ENCODE peak calls at places on chromosomes 6 and 20, in six cellular contexts. D is dorsolateral prefrontal cortex, U is BJ, Q is fibroblast of villous mesenchyme, I is GM13976, Y is transverse colon. R is an unnamed sample.

GRCh38 chr6:27951040-27951439 is 6.0 kb upstream of the OR2B6 start:
- DNase-seq in D (no peak), U (no peak), Q (no peak), I (no peak), Y (no peak), R (no peak)

GRCh38 chr20:2305946-2306345 is 10.1 kb downstream of the TGM3 start:
- DNase-seq in D (no peak), U (no peak), Q (no peak), I (no peak), Y (peak), R (no peak)

GRCh38 chr20:19497064-19497463 is 261.0 kb upstream of the RIN2 start:
- DNase-seq in D (no peak), U (peak), Q (no peak), I (no peak), Y (no peak), R (no peak)

GRCh38 chr20:44720994-44721784 is 6.0 kb downstream of the CCN5 start:
- DNase-seq in D (no peak), U (peak), Q (peak), I (no peak), Y (no peak), R (no peak)

GRCh38 chr20:63253438-63254236 is 626 bp downstream of the NKAIN4 start:
- DNase-seq in D (peak), U (no peak), Q (no peak), I (no peak), Y (no peak), R (no peak)

GRCh38 chr6:47092249-47092648 is 50.1 kb upstream of the ADGRF1 start:
- DNase-seq in D (no peak), U (no peak), Q (peak), I (no peak), Y (no peak), R (no peak)

GRCh38 chr6:72084992-72085569 is 198.7 kb downstream of the RIMS1 start:
- DNase-seq in D (no peak), U (no peak), Q (peak), I (peak), Y (no peak), R (no peak)

GRCh38 chr6:3309391-3310050 is 50.8 kb downstream of the PSMG4 start:
- DNase-seq in D (no peak), U (no peak), Q (no peak), I (no peak), Y (no peak), R (no peak)

GRCh38 chr6:15429146-15430110 is 183.6 kb downstream of the JARID2 start:
- DNase-seq in D (no peak), U (no peak), Q (peak), I (no peak), Y (no peak), R (no peak)

GRCh38 chr6:38871745-38872568 is 156.8 kb downstream of the DNAH8 start:
- DNase-seq in D (peak), U (peak), Q (peak), I (peak), Y (peak), R (no peak)

GRCh38 chr20:739736-740135 is 28.6 kb downstream of the SLC52A3 start:
- DNase-seq in D (peak), U (no peak), Q (no peak), I (no peak), Y (no peak), R (no peak)

GRCh38 chr6:110944681-110945151 is 13.8 kb upstream of the GTF3C6 start:
- DNase-seq in D (peak), U (peak), Q (peak), I (peak), Y (no peak), R (no peak)

GRCh38 chr20:10436053-10436699 is 1.1 kb downstream of the SLX4IP start:
- DNase-seq in D (no peak), U (no peak), Q (no peak), I (no peak), Y (no peak), R (no peak)

GRCh38 chr20:40160151-40160550 is 528.9 kb downstream of the MAFB start:
- DNase-seq in D (no peak), U (no peak), Q (peak), I (peak), Y (peak), R (no peak)

GRCh38 chr6:7809346-7809745 is 83.4 kb downstream of the BMP6 start:
- DNase-seq in D (no peak), U (no peak), Q (peak), I (no peak), Y (no peak), R (no peak)

GRCh38 chr6:111712398-111712797 is 106.7 kb upstream of the TRAF3IP2 start:
- DNase-seq in D (no peak), U (peak), Q (peak), I (no peak), Y (no peak), R (no peak)

GRCh38 chr6:33426590-33427563 is 7.0 kb downstream of the SYNGAP1 start:
- DNase-seq in D (no peak), U (no peak), Q (no peak), I (peak), Y (no peak), R (no peak)

GRCh38 chr6:26536571-26537159 is 1.5 kb upstream of the HMGN4 start:
- DNase-seq in D (no peak), U (no peak), Q (peak), I (peak), Y (peak), R (no peak)

GRCh38 chr6:70124882-70125535 is 177.9 kb downstream of the COL9A1 start:
- DNase-seq in D (peak), U (peak), Q (peak), I (no peak), Y (peak), R (no peak)

GRCh38 chr20:5843054-5843731 is 93.0 kb downstream of the SHLD1 start:
- DNase-seq in D (no peak), U (no peak), Q (peak), I (peak), Y (no peak), R (no peak)

GRCh38 chr6:148523551-148523950 is 180.9 kb downstream of the SASH1 start:
- DNase-seq in D (no peak), U (no peak), Q (peak), I (no peak), Y (no peak), R (no peak)

GRCh38 chr6:37306026-37306425 is 47.8 kb upstream of the RNF8 start:
- DNase-seq in D (no peak), U (no peak), Q (no peak), I (no peak), Y (no peak), R (no peak)

GRCh38 chr6:29589423-29590048 is 4.6 kb downstream of the OR2H2 start:
- DNase-seq in D (no peak), U (no peak), Q (peak), I (peak), Y (peak), R (no peak)

GRCh38 chr6:139597781-139598368 is 223.4 kb upstream of the CITED2 start:
- DNase-seq in D (peak), U (peak), Q (peak), I (no peak), Y (peak), R (no peak)

GRCh38 chr6:93341900-93342613 is 77.3 kb downstream of the EPHA7 start:
- DNase-seq in D (no peak), U (no peak), Q (no peak), I (no peak), Y (no peak), R (no peak)

GRCh38 chr20:53594068-53595017 is 704 bp upstream of the ZNF217 start:
- DNase-seq in D (peak), U (no peak), Q (peak), I (peak), Y (peak), R (peak)

GRCh38 chr20:665276-665675 is 10.3 kb downstream of the SCRT2 start:
- DNase-seq in D (no peak), U (no peak), Q (no peak), I (no peak), Y (no peak), R (no peak)

GRCh38 chr6:131807644-131808459 is at the start of gene ENPP1:
- DNase-seq in D (peak), U (no peak), Q (peak), I (peak), Y (peak), R (peak)

GRCh38 chr6:166969390-166970002 is 13.1 kb upstream of the RNASET2 start:
- DNase-seq in D (no peak), U (no peak), Q (peak), I (no peak), Y (no peak), R (no peak)

GRCh38 chr6:1611322-1611571 is 1.5 kb downstream of the FOXC1 start:
- DNase-seq in D (no peak), U (no peak), Q (no peak), I (no peak), Y (no peak), R (no peak)

GRCh38 chr6:28393912-28394662 is 5.5 kb downstream of the ZSCAN12 start:
- DNase-seq in D (no peak), U (no peak), Q (peak), I (no peak), Y (no peak), R (no peak)

GRCh38 chr20:3980260-3981131 is 34.9 kb downstream of the RNF24 start:
- DNase-seq in D (no peak), U (peak), Q (peak), I (peak), Y (no peak), R (no peak)
- TF ChIP-seq CTCF in D (no peak), U (no peak), Q (no peak), I (no peak), Y (no peak), R (no peak)

GRCh38 chr6:158591134-158591809 is 31.4 kb downstream of the TMEM181 start:
- DNase-seq in D (no peak), U (no peak), Q (no peak), I (no peak), Y (no peak), R (no peak)

GRCh38 chr6:158593670-158594069 is 33.8 kb downstream of the TMEM181 start:
- DNase-seq in D (no peak), U (no peak), Q (no peak), I (no peak), Y (no peak), R (no peak)

GRCh38 chr6:158597565-158597964 is 37.7 kb downstream of the TMEM181 start:
- DNase-seq in D (no peak), U (no peak), Q (no peak), I (no peak), Y (no peak), R (no peak)

GRCh38 chr6:158596861-158597260 is 37.0 kb downstream of the TMEM181 start:
- DNase-seq in D (peak), U (no peak), Q (no peak), I (no peak), Y (no peak), R (no peak)

GRCh38 chr6:158595223-158595622 is 35.3 kb downstream of the TMEM181 start:
- DNase-seq in D (no peak), U (no peak), Q (no peak), I (no peak), Y (no peak), R (no peak)
- TF ChIP-seq CTCF in D (no peak), U (peak), Q (peak), I (no peak), Y (no peak), R (peak)

GRCh38 chr6:127192911-127193503 is 73.7 kb upstream of the RNF146 start:
- DNase-seq in D (no peak), U (peak), Q (peak), I (no peak), Y (no peak), R (no peak)

GRCh38 chr6:127186889-127187288 is 68.4 kb downstream of the RSPO3 start:
- DNase-seq in D (peak), U (no peak), Q (no peak), I (no peak), Y (peak), R (no peak)

GRCh38 chr6:127191716-127192115 is 73.2 kb downstream of the RSPO3 start:
- DNase-seq in D (no peak), U (no peak), Q (no peak), I (no peak), Y (no peak), R (no peak)

GRCh38 chr6:127188752-127189151 is 70.3 kb downstream of the RSPO3 start:
- DNase-seq in D (no peak), U (no peak), Q (no peak), I (no peak), Y (no peak), R (no peak)

DNA sequence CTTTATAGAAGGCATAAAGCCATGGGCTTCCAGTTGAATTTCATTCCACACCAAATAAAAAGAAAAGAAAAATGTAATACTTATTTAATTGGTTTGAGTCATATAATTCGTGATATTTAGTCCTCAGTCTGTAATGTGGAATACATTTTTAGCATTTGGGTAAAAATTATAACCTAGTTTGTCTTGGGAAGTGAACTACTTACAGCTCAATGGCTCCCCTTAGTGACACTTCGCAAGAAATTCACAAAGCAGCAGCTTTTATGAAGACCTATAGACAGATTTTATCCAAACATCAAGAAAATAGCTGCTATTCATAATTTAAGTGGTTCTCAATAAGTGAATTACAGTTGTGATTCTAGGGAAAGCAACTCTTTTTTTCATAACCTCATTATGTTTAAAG is 72.1 kb downstream of the RSPO3 start:
- DNase-seq in D (no peak), U (no peak), Q (peak), I (no peak), Y (no peak), R (no peak)
- TF ChIP-seq CTCF in D (no peak), U (peak), Q (peak), I (no peak), Y (peak), R (peak)

GRCh38 chr6:98839788-98840361 is 5.5 kb downstream of the POU3F2 start:
- DNase-seq in D (peak), U (no peak), Q (peak), I (no peak), Y (no peak), R (no peak)
- TF ChIP-seq CTCF in D (peak), U (peak), Q (peak), I (no peak), Y (no peak), R (peak)

DNA sequence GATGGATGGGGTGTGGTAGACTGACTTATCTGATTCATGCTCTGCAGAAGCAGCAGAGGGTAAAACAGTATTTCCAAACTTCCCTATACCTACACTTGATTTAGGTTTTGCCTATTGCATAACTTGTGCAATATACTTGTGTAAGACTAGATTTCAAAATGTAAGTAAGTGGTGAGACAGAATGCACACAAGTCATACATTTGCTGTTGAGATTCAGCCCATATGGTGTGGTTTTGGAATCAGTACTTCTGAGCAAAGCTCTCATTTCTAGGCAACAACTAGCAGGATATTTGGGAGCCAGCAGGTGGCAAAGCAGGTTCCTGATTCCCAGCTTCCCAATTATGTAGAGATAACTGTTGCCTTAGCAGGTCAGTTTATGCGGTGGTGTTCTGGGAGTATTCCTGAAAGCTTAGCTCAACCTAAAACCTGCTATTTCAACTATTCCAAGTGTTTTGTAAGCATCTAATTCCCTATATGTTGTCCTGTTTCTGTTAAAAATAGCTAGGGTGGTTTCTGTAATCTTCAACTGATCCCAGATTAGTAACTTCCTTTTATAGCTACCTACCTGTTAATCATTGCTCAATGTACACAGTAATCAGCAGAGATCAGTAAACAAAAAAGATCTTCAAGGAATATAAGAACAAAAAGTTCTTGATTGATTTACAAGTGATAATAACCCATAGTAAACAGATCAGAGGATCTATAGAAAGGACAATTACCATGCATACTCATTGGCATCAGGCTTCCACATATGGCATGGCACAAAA is 8.5 kb upstream of the FABP7 start:
- DNase-seq in D (no peak), U (no peak), Q (peak), I (no peak), Y (no peak), R (no peak)
- TF ChIP-seq CTCF in D (no peak), U (peak), Q (peak), I (no peak), Y (peak), R (no peak)

GRCh38 chr6:83592770-83593394 is 80.5 kb downstream of the PRSS35 start:
- DNase-seq in D (no peak), U (no peak), Q (peak), I (peak), Y (no peak), R (no peak)
- TF ChIP-seq CTCF in D (no peak), U (peak), Q (peak), I (peak), Y (peak), R (peak)

DNA sequence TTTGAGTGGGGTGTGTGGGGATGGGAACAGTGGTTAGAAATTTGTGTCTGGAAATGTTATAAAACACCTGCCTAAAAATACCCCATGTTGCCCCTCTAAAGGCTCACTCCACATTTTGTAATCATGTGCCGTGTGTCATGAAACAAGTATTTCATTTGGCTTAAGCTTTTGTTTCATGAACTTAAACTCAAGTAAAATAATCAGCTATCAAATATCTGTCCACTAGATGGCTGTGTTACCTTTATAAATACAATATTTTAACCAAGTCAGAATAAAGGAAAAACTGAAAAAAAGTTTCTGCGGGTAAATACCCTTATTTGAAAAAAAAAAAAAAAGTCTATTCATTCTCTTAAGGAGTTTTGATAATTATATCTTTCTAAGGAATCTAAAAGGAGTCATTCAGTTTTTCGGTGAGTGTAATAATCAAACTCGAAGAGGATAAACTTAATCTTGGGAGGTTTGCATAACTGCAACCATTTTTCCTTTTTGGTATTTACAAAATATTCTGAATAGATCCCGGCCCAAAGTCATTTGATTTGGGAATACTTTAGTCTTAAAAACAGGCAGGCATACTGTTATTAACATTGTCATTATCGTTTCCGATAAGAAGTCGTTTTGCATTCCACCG is 29.9 kb upstream of the MTRF1L start:
- DNase-seq in D (no peak), U (peak), Q (peak), I (no peak), Y (no peak), R (no peak)
- TF ChIP-seq CTCF in D (peak), U (peak), Q (peak), I (no peak), Y (peak), R (peak)

DNA sequence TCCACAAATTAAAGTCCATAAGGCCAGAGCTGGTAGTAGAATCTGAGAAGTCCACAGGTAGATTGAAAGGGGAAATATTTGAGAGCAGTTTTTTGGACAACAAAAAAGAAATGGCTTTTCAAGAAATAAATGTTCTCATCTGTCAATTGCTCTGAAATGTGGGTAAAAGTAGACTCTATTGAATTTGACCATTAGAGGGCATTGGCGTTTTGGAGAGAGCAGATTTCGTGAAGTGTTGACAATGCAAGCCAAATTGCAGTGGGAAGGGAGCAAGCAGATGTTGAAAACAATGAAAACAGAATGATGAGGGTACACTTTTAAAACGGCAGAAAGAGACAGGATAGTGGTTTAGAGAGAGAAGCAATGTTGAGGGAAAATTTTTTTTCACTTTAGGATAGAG is 149.1 kb upstream of the FAM83B start:
- DNase-seq in D (no peak), U (no peak), Q (peak), I (no peak), Y (no peak), R (no peak)
- TF ChIP-seq CTCF in D (no peak), U (peak), Q (peak), I (peak), Y (no peak), R (peak)

GRCh38 chr6:97591955-97592354 is 308.9 kb upstream of the MMS22L start:
- DNase-seq in D (no peak), U (no peak), Q (no peak), I (no peak), Y (no peak), R (no peak)

GRCh38 chr6:97586344-97586743 is 303.3 kb upstream of the MMS22L start:
- DNase-seq in D (no peak), U (no peak), Q (no peak), I (peak), Y (no peak), R (no peak)
- TF ChIP-seq CTCF in D (no peak), U (peak), Q (no peak), I (peak), Y (no peak), R (peak)

R was measured in type B pancreatic cell.